ENCODE peak calls at places on chromosomes 4 and X, in five cellular contexts. L, Y, Z, K and X are unnamed samples.

GRCh38 chrX:10193587-10193986 is 36.8 kb downstream of the CLCN4 start:
- DNase-seq in Z (no peak), K (no peak), Y (no peak), L (no peak), X (no peak)

GRCh38 chr4:80268081-80268823 is 1.8 kb downstream of the FGF5 start:
- DNase-seq in K (no peak), L (no peak), Y (no peak), Z (no peak), X (peak; percentile 13)

GRCh38 chr4:146371812-146372211 is 149.9 kb downstream of the SLC10A7 start:
- DNase-seq in Z (no peak), K (no peak), Y (no peak), L (no peak), X (no peak)

GRCh38 chr4:88854481-88854880 is 156.9 kb upstream of the NAP1L5 start:
- DNase-seq in K (no peak), Y (no peak), L (no peak), Z (no peak), X (no peak)

GRCh38 chrX:153327561-153327960 is 6.0 kb upstream of the PNMA6F start:
- DNase-seq in Y (no peak), K (no peak), L (no peak), Z (no peak), X (no peak)

GRCh38 chrX:154761977-154762528 is 611 bp upstream of the DKC1 start:
- DNase-seq in K (no peak), L (peak; percentile 89), Y (no peak), Z (no peak), X (no peak)

GRCh38 chr4:54495641-54496040 is 162.1 kb upstream of the KIT start:
- DNase-seq in Z (no peak), Y (no peak), K (no peak), L (no peak), X (no peak)

GRCh38 chr4:144734522-144734921 is 88.6 kb downstream of the HHIP start:
- DNase-seq in Z (no peak), L (no peak), K (peak; percentile 11), Y (no peak), X (peak; percentile 7)

GRCh38 chrX:20789103-20789502 is 522.4 kb upstream of the RPS6KA3 start:
- DNase-seq in K (no peak), Y (no peak), L (no peak), Z (no peak), X (peak; percentile 24)

GRCh38 chrX:150933945-150934350 is 35.5 kb upstream of the CD99L2 start:
- DNase-seq in Y (no peak), K (no peak), Z (no peak), L (no peak), X (no peak)

GRCh38 chr4:36758779-36759178 is 477.4 kb downstream of the DTHD1 start:
- DNase-seq in Z (no peak), L (no peak), Y (no peak), K (no peak), X (no peak)

GRCh38 chr4:5640096-5640495 is 68.3 kb downstream of the EVC2 start:
- DNase-seq in Z (no peak), K (no peak), L (no peak), Y (no peak), X (no peak)

GRCh38 chr4:109803924-109804571 is 2.2 kb upstream of the CFI start:
- DNase-seq in Y (no peak), K (peak; percentile 36), Z (no peak), L (peak; percentile 24), X (peak; percentile 60)

GRCh38 chrX:110265624-110266023 is 52.3 kb downstream of the AMMECR1 start:
- DNase-seq in Y (no peak), L (no peak), Z (no peak), K (no peak), X (no peak)

GRCh38 chrX:67787196-67787595 is 243.4 kb downstream of the AR start:
- DNase-seq in L (no peak), K (peak; percentile 5), Z (no peak), Y (no peak), X (no peak)

GRCh38 chr4:127174731-127175130 is 458.0 kb upstream of the INTU start:
- DNase-seq in Y (no peak), L (no peak), K (no peak), Z (no peak), X (no peak)

GRCh38 chr4:78878031-78878430 is 61.2 kb downstream of the PAQR3 start:
- DNase-seq in Y (no peak), K (no peak), Z (no peak), L (no peak), X (no peak)